ENCODE peak calls at places on chromosomes 13 and 19, in seven cellular contexts. One of them, this sample, is unnamed.

GRCh38 chr13:48125794-48126228 is 30.9 kb upstream of the MED4 start:
- DNase-seq in hepatocyte: peak
- DNase-seq in NCI-H1105: no peak
- DNase-seq in stimulated activated CD8-positive, alpha-beta memory T cell treated with anti-CD3 and anti-CD28 coated beads, Interleukin-4, amount 100 ng/mL, for 24 hours: no peak
- DNase-seq in neural crest cell: no peak
- DNase-seq in ELR: peak
- DNase-seq in breast epithelium: peak
- DNase-seq in this sample: no peak

GRCh38 chr13:38283346-38283745 is 66.3 kb upstream of the UFM1 start:
- DNase-seq in hepatocyte: no peak
- DNase-seq in NCI-H1105: no peak
- DNase-seq in stimulated activated CD8-positive, alpha-beta memory T cell treated with anti-CD3 and anti-CD28 coated beads, Interleukin-4, amount 100 ng/mL, for 24 hours: no peak
- DNase-seq in neural crest cell: no peak
- DNase-seq in ELR: no peak
- DNase-seq in breast epithelium: no peak
- DNase-seq in this sample: no peak

GRCh38 chr13:95573226-95573625 is 20.7 kb downstream of the CLDN10 start:
- DNase-seq in hepatocyte: no peak
- DNase-seq in NCI-H1105: no peak
- DNase-seq in stimulated activated CD8-positive, alpha-beta memory T cell treated with anti-CD3 and anti-CD28 coated beads, Interleukin-4, amount 100 ng/mL, for 24 hours: no peak
- DNase-seq in neural crest cell: no peak
- DNase-seq in ELR: peak
- DNase-seq in breast epithelium: no peak
- DNase-seq in this sample: no peak

GRCh38 chr13:31588331-31588730 is 151.0 kb upstream of the RXFP2 start:
- DNase-seq in hepatocyte: peak
- DNase-seq in NCI-H1105: no peak
- DNase-seq in stimulated activated CD8-positive, alpha-beta memory T cell treated with anti-CD3 and anti-CD28 coated beads, Interleukin-4, amount 100 ng/mL, for 24 hours: no peak
- DNase-seq in neural crest cell: no peak
- DNase-seq in ELR: no peak
- DNase-seq in breast epithelium: no peak
- DNase-seq in this sample: peak

GRCh38 chr13:51241720-51242119 is 19.5 kb downstream of the FAM124A start:
- DNase-seq in hepatocyte: no peak
- DNase-seq in NCI-H1105: no peak
- DNase-seq in stimulated activated CD8-positive, alpha-beta memory T cell treated with anti-CD3 and anti-CD28 coated beads, Interleukin-4, amount 100 ng/mL, for 24 hours: no peak
- DNase-seq in neural crest cell: no peak
- DNase-seq in ELR: peak
- DNase-seq in breast epithelium: peak
- DNase-seq in this sample: no peak

GRCh38 chr19:2394054-2394668 is 33.2 kb downstream of the TIMM13 start:
- DNase-seq in hepatocyte: no peak
- DNase-seq in NCI-H1105: no peak
- DNase-seq in stimulated activated CD8-positive, alpha-beta memory T cell treated with anti-CD3 and anti-CD28 coated beads, Interleukin-4, amount 100 ng/mL, for 24 hours: no peak
- DNase-seq in neural crest cell: no peak
- DNase-seq in ELR: no peak
- DNase-seq in breast epithelium: no peak
- DNase-seq in this sample: no peak

GRCh38 chr19:46787331-46788100 is 878 bp downstream of the SLC1A5 start:
- DNase-seq in hepatocyte: peak
- DNase-seq in NCI-H1105: peak
- DNase-seq in stimulated activated CD8-positive, alpha-beta memory T cell treated with anti-CD3 and anti-CD28 coated beads, Interleukin-4, amount 100 ng/mL, for 24 hours: no peak
- DNase-seq in neural crest cell: peak
- DNase-seq in ELR: peak
- DNase-seq in breast epithelium: peak
- DNase-seq in this sample: no peak

GRCh38 chr13:100388923-100389322 is 199.7 kb downstream of the GGACT start:
- DNase-seq in hepatocyte: no peak
- DNase-seq in NCI-H1105: no peak
- DNase-seq in stimulated activated CD8-positive, alpha-beta memory T cell treated with anti-CD3 and anti-CD28 coated beads, Interleukin-4, amount 100 ng/mL, for 24 hours: no peak
- DNase-seq in neural crest cell: no peak
- DNase-seq in ELR: no peak
- DNase-seq in breast epithelium: no peak
- DNase-seq in this sample: no peak

GRCh38 chr13:26476111-26476743 is 81.3 kb upstream of the WASF3 start:
- DNase-seq in hepatocyte: peak
- DNase-seq in NCI-H1105: no peak
- DNase-seq in stimulated activated CD8-positive, alpha-beta memory T cell treated with anti-CD3 and anti-CD28 coated beads, Interleukin-4, amount 100 ng/mL, for 24 hours: no peak
- DNase-seq in neural crest cell: peak
- DNase-seq in ELR: peak
- DNase-seq in breast epithelium: no peak
- DNase-seq in this sample: no peak

GRCh38 chr13:89401209-89401810 is 1730.1 kb downstream of the SLITRK5 start:
- DNase-seq in hepatocyte: peak
- DNase-seq in NCI-H1105: no peak
- DNase-seq in stimulated activated CD8-positive, alpha-beta memory T cell treated with anti-CD3 and anti-CD28 coated beads, Interleukin-4, amount 100 ng/mL, for 24 hours: no peak
- DNase-seq in neural crest cell: no peak
- DNase-seq in ELR: peak
- DNase-seq in breast epithelium: no peak
- DNase-seq in this sample: peak

GRCh38 chr13:40539954-40540706 is 126.3 kb downstream of the FOXO1 start:
- DNase-seq in hepatocyte: peak
- DNase-seq in NCI-H1105: no peak
- DNase-seq in stimulated activated CD8-positive, alpha-beta memory T cell treated with anti-CD3 and anti-CD28 coated beads, Interleukin-4, amount 100 ng/mL, for 24 hours: no peak
- DNase-seq in neural crest cell: no peak
- DNase-seq in ELR: peak
- DNase-seq in breast epithelium: no peak
- DNase-seq in this sample: peak

GRCh38 chr19:4061683-4062575 is 4.8 kb downstream of the ZBTB7A start:
- DNase-seq in hepatocyte: peak
- DNase-seq in NCI-H1105: no peak
- DNase-seq in stimulated activated CD8-positive, alpha-beta memory T cell treated with anti-CD3 and anti-CD28 coated beads, Interleukin-4, amount 100 ng/mL, for 24 hours: no peak
- DNase-seq in neural crest cell: no peak
- DNase-seq in ELR: no peak
- DNase-seq in breast epithelium: peak
- DNase-seq in this sample: peak

GRCh38 chr13:40764587-40765403 is 6.2 kb downstream of the MRPS31 start:
- DNase-seq in hepatocyte: no peak
- DNase-seq in NCI-H1105: no peak
- DNase-seq in stimulated activated CD8-positive, alpha-beta memory T cell treated with anti-CD3 and anti-CD28 coated beads, Interleukin-4, amount 100 ng/mL, for 24 hours: peak
- DNase-seq in neural crest cell: no peak
- DNase-seq in ELR: no peak
- DNase-seq in breast epithelium: no peak
- DNase-seq in this sample: no peak

GRCh38 chr13:109330123-109330522 is 456.3 kb downstream of the IRS2 start:
- DNase-seq in hepatocyte: no peak
- DNase-seq in NCI-H1105: no peak
- DNase-seq in stimulated activated CD8-positive, alpha-beta memory T cell treated with anti-CD3 and anti-CD28 coated beads, Interleukin-4, amount 100 ng/mL, for 24 hours: no peak
- DNase-seq in neural crest cell: no peak
- DNase-seq in ELR: no peak
- DNase-seq in breast epithelium: no peak
- DNase-seq in this sample: no peak

GRCh38 chr19:21109116-21109515 is 27.1 kb downstream of the ZNF714 start:
- DNase-seq in hepatocyte: no peak
- DNase-seq in NCI-H1105: no peak
- DNase-seq in stimulated activated CD8-positive, alpha-beta memory T cell treated with anti-CD3 and anti-CD28 coated beads, Interleukin-4, amount 100 ng/mL, for 24 hours: no peak
- DNase-seq in neural crest cell: no peak
- DNase-seq in ELR: peak
- DNase-seq in breast epithelium: no peak
- DNase-seq in this sample: no peak

GRCh38 chr13:32011971-32012370 is 19.6 kb upstream of the FRY start:
- DNase-seq in hepatocyte: no peak
- DNase-seq in NCI-H1105: no peak
- DNase-seq in stimulated activated CD8-positive, alpha-beta memory T cell treated with anti-CD3 and anti-CD28 coated beads, Interleukin-4, amount 100 ng/mL, for 24 hours: no peak
- DNase-seq in neural crest cell: no peak
- DNase-seq in ELR: no peak
- DNase-seq in breast epithelium: no peak
- DNase-seq in this sample: no peak

GRCh38 chr13:41767801-41768200 is 193.1 kb downstream of the VWA8 start:
- DNase-seq in hepatocyte: no peak
- DNase-seq in NCI-H1105: no peak
- DNase-seq in stimulated activated CD8-positive, alpha-beta memory T cell treated with anti-CD3 and anti-CD28 coated beads, Interleukin-4, amount 100 ng/mL, for 24 hours: no peak
- DNase-seq in neural crest cell: no peak
- DNase-seq in ELR: no peak
- DNase-seq in breast epithelium: no peak
- DNase-seq in this sample: no peak

GRCh38 chr19:2775556-2776430 is 7.3 kb downstream of the SGTA start:
- DNase-seq in hepatocyte: peak
- DNase-seq in NCI-H1105: no peak
- DNase-seq in stimulated activated CD8-positive, alpha-beta memory T cell treated with anti-CD3 and anti-CD28 coated beads, Interleukin-4, amount 100 ng/mL, for 24 hours: peak
- DNase-seq in neural crest cell: no peak
- DNase-seq in ELR: peak
- DNase-seq in breast epithelium: peak
- DNase-seq in this sample: no peak

GRCh38 chr13:112061367-112062046 is 5.4 kb upstream of the SOX1 start:
- DNase-seq in hepatocyte: no peak
- DNase-seq in NCI-H1105: no peak
- DNase-seq in stimulated activated CD8-positive, alpha-beta memory T cell treated with anti-CD3 and anti-CD28 coated beads, Interleukin-4, amount 100 ng/mL, for 24 hours: no peak
- DNase-seq in neural crest cell: no peak
- DNase-seq in ELR: no peak
- DNase-seq in breast epithelium: no peak
- DNase-seq in this sample: no peak

GRCh38 chr19:55670280-55671053 is 4.6 kb upstream of the EPN1 start:
- DNase-seq in hepatocyte: no peak
- DNase-seq in NCI-H1105: no peak
- DNase-seq in stimulated activated CD8-positive, alpha-beta memory T cell treated with anti-CD3 and anti-CD28 coated beads, Interleukin-4, amount 100 ng/mL, for 24 hours: no peak
- DNase-seq in neural crest cell: no peak
- DNase-seq in ELR: no peak
- DNase-seq in breast epithelium: no peak
- DNase-seq in this sample: no peak

GRCh38 chr13:89113744-89114143 is 1442.6 kb downstream of the SLITRK5 start:
- DNase-seq in hepatocyte: no peak
- DNase-seq in NCI-H1105: no peak
- DNase-seq in stimulated activated CD8-positive, alpha-beta memory T cell treated with anti-CD3 and anti-CD28 coated beads, Interleukin-4, amount 100 ng/mL, for 24 hours: no peak
- DNase-seq in neural crest cell: no peak
- DNase-seq in ELR: no peak
- DNase-seq in breast epithelium: no peak
- DNase-seq in this sample: no peak

GRCh38 chr13:112796190-112796915 is 106.5 kb downstream of the ATP11A start:
- DNase-seq in hepatocyte: no peak
- DNase-seq in NCI-H1105: no peak
- DNase-seq in stimulated activated CD8-positive, alpha-beta memory T cell treated with anti-CD3 and anti-CD28 coated beads, Interleukin-4, amount 100 ng/mL, for 24 hours: no peak
- DNase-seq in neural crest cell: no peak
- DNase-seq in ELR: no peak
- DNase-seq in breast epithelium: no peak
- DNase-seq in this sample: no peak

GRCh38 chr13:84940167-84940566 is 859.1 kb downstream of the SLITRK6 start:
- DNase-seq in hepatocyte: no peak
- DNase-seq in NCI-H1105: no peak
- DNase-seq in stimulated activated CD8-positive, alpha-beta memory T cell treated with anti-CD3 and anti-CD28 coated beads, Interleukin-4, amount 100 ng/mL, for 24 hours: no peak
- DNase-seq in neural crest cell: no peak
- DNase-seq in ELR: no peak
- DNase-seq in breast epithelium: no peak
- DNase-seq in this sample: no peak

GRCh38 chr19:38201731-38202130 is 22.3 kb downstream of the DPF1 start:
- DNase-seq in hepatocyte: no peak
- DNase-seq in NCI-H1105: no peak
- DNase-seq in stimulated activated CD8-positive, alpha-beta memory T cell treated with anti-CD3 and anti-CD28 coated beads, Interleukin-4, amount 100 ng/mL, for 24 hours: no peak
- DNase-seq in neural crest cell: no peak
- DNase-seq in ELR: no peak
- DNase-seq in breast epithelium: no peak
- DNase-seq in this sample: no peak

GRCh38 chr13:81207221-81207620 is 866.3 kb upstream of the SPRY2 start:
- DNase-seq in hepatocyte: no peak
- DNase-seq in NCI-H1105: no peak
- DNase-seq in stimulated activated CD8-positive, alpha-beta memory T cell treated with anti-CD3 and anti-CD28 coated beads, Interleukin-4, amount 100 ng/mL, for 24 hours: no peak
- DNase-seq in neural crest cell: no peak
- DNase-seq in ELR: peak
- DNase-seq in breast epithelium: no peak
- DNase-seq in this sample: no peak

GRCh38 chr13:48590141-48590863 is 57.4 kb upstream of the RCBTB2 start:
- DNase-seq in hepatocyte: no peak
- DNase-seq in NCI-H1105: no peak
- DNase-seq in stimulated activated CD8-positive, alpha-beta memory T cell treated with anti-CD3 and anti-CD28 coated beads, Interleukin-4, amount 100 ng/mL, for 24 hours: no peak
- DNase-seq in neural crest cell: no peak
- DNase-seq in ELR: no peak
- DNase-seq in breast epithelium: no peak
- DNase-seq in this sample: peak

GRCh38 chr19:741506-742131 is 9.3 kb upstream of the MISP start:
- DNase-seq in hepatocyte: no peak
- DNase-seq in NCI-H1105: no peak
- DNase-seq in stimulated activated CD8-positive, alpha-beta memory T cell treated with anti-CD3 and anti-CD28 coated beads, Interleukin-4, amount 100 ng/mL, for 24 hours: no peak
- DNase-seq in neural crest cell: no peak
- DNase-seq in ELR: peak
- DNase-seq in breast epithelium: no peak
- DNase-seq in this sample: no peak

GRCh38 chr19:10624585-10624984 is 768 bp upstream of the SLC44A2 start:
- DNase-seq in hepatocyte: no peak
- DNase-seq in NCI-H1105: no peak
- DNase-seq in stimulated activated CD8-positive, alpha-beta memory T cell treated with anti-CD3 and anti-CD28 coated beads, Interleukin-4, amount 100 ng/mL, for 24 hours: no peak
- DNase-seq in neural crest cell: no peak
- DNase-seq in ELR: no peak
- DNase-seq in breast epithelium: no peak
- DNase-seq in this sample: no peak

GRCh38 chr13:24684600-24684998 is 4.4 kb downstream of the ATP12A start:
- DNase-seq in hepatocyte: no peak
- DNase-seq in NCI-H1105: no peak
- DNase-seq in stimulated activated CD8-positive, alpha-beta memory T cell treated with anti-CD3 and anti-CD28 coated beads, Interleukin-4, amount 100 ng/mL, for 24 hours: peak
- DNase-seq in neural crest cell: no peak
- DNase-seq in ELR: no peak
- DNase-seq in breast epithelium: no peak
- DNase-seq in this sample: no peak

GRCh38 chr13:29810898-29811297 is 39.5 kb downstream of the UBL3 start:
- DNase-seq in hepatocyte: no peak
- DNase-seq in NCI-H1105: no peak
- DNase-seq in stimulated activated CD8-positive, alpha-beta memory T cell treated with anti-CD3 and anti-CD28 coated beads, Interleukin-4, amount 100 ng/mL, for 24 hours: no peak
- DNase-seq in neural crest cell: no peak
- DNase-seq in ELR: no peak
- DNase-seq in breast epithelium: no peak
- DNase-seq in this sample: no peak

This sample was measured in HT-29.